ENCODE peak calls at places on chromosomes 13 and 19, in four cellular contexts. One of them, this sample, is unnamed.

GRCh38 chr13:74586839-74587238 is 452.6 kb upstream of the KLF12 start:
- DNase-seq in astrocyte: peak
- DNase-seq in A673: no peak
- DNase-seq in pancreas: no peak
- DNase-seq in this sample: no peak

GRCh38 chr13:114304346-114305034 is 9.8 kb upstream of the CHAMP1 start:
- DNase-seq in astrocyte: no peak
- DNase-seq in A673: no peak
- DNase-seq in pancreas: peak
- DNase-seq in this sample: no peak

GRCh38 chr13:107295391-107296157 is 727.6 kb upstream of the ARGLU1 start:
- DNase-seq in astrocyte: no peak
- DNase-seq in A673: no peak
- DNase-seq in pancreas: no peak
- DNase-seq in this sample: no peak

GRCh38 chr13:30148791-30149190 is 158.6 kb downstream of the KATNAL1 start:
- DNase-seq in astrocyte: no peak
- DNase-seq in A673: no peak
- DNase-seq in pancreas: no peak
- DNase-seq in this sample: no peak

GRCh38 chr13:98405690-98406344 is 171.1 kb downstream of the STK24 start:
- DNase-seq in astrocyte: no peak
- DNase-seq in A673: no peak
- DNase-seq in pancreas: no peak
- DNase-seq in this sample: no peak

GRCh38 chr13:48078251-48078656 is 16.6 kb downstream of the MED4 start:
- DNase-seq in astrocyte: no peak
- DNase-seq in A673: peak
- DNase-seq in pancreas: no peak
- DNase-seq in this sample: peak

GRCh38 chr19:35088514-35088913 is 27.1 kb upstream of the FXYD3 start:
- DNase-seq in astrocyte: peak
- DNase-seq in A673: no peak
- DNase-seq in pancreas: no peak
- DNase-seq in this sample: peak

GRCh38 chr13:70747305-70747704 is 639.1 kb upstream of the KLHL1 start:
- DNase-seq in astrocyte: no peak
- DNase-seq in A673: no peak
- DNase-seq in pancreas: no peak
- DNase-seq in this sample: no peak

GRCh38 chr19:50266896-50267295 is 62.3 kb downstream of the KCNC3 start:
- DNase-seq in astrocyte: no peak
- DNase-seq in A673: no peak
- DNase-seq in pancreas: no peak
- DNase-seq in this sample: no peak

GRCh38 chr13:25768726-25769270 is 283.0 kb downstream of the SHISA2 start:
- DNase-seq in astrocyte: peak
- DNase-seq in A673: peak
- DNase-seq in pancreas: no peak
- DNase-seq in this sample: no peak

GRCh38 chr19:38713227-38713649 is 31.0 kb downstream of the CAPN12 start:
- DNase-seq in astrocyte: no peak
- DNase-seq in A673: no peak
- DNase-seq in pancreas: peak
- DNase-seq in this sample: no peak

GRCh38 chr19:34274827-34275625 is 20.7 kb downstream of the GARRE1 start:
- DNase-seq in astrocyte: peak
- DNase-seq in A673: peak
- DNase-seq in pancreas: no peak
- DNase-seq in this sample: no peak

GRCh38 chr19:58085348-58085875 is 12.6 kb downstream of the ZSCAN18 start:
- DNase-seq in astrocyte: no peak
- DNase-seq in A673: no peak
- DNase-seq in pancreas: no peak
- DNase-seq in this sample: no peak

GRCh38 chr19:18349524-18350128 is 9.2 kb downstream of the PGPEP1 start:
- DNase-seq in astrocyte: no peak
- DNase-seq in A673: peak
- DNase-seq in pancreas: peak
- DNase-seq in this sample: peak

GRCh38 chr19:38683393-38684077 is 36.1 kb downstream of the ACTN4 start:
- DNase-seq in astrocyte: peak
- DNase-seq in A673: peak
- DNase-seq in pancreas: peak
- DNase-seq in this sample: peak

GRCh38 chr19:13095393-13095784 is 7.3 kb downstream of the LYL1 start:
- DNase-seq in astrocyte: no peak
- DNase-seq in A673: no peak
- DNase-seq in pancreas: no peak
- DNase-seq in this sample: no peak

GRCh38 chr13:97223711-97224461 is 1.8 kb downstream of the MBNL2 start:
- DNase-seq in astrocyte: peak
- DNase-seq in A673: peak
- DNase-seq in pancreas: peak
- DNase-seq in this sample: peak

GRCh38 chr13:106573855-106574254 is 5.9 kb upstream of the ARGLU1 start:
- DNase-seq in astrocyte: peak
- DNase-seq in A673: no peak
- DNase-seq in pancreas: no peak
- DNase-seq in this sample: no peak

GRCh38 chr19:294341-294818 is 3.2 kb upstream of the PLPP2 start:
- DNase-seq in astrocyte: no peak
- DNase-seq in A673: no peak
- DNase-seq in pancreas: no peak
- DNase-seq in this sample: no peak

GRCh38 chr13:20118268-20119140 is 42.3 kb downstream of the GJA3 start:
- DNase-seq in astrocyte: peak
- DNase-seq in A673: peak
- DNase-seq in pancreas: peak
- DNase-seq in this sample: no peak